ENCODE peak calls at places on chromosome 9, in nine cellular contexts. One of them, this sample, is unnamed.

GRCh38 chr9:114272739-114273431 is 50.0 kb upstream of the ORM1 start:
- DNase-seq in ovary: peak
- DNase-seq in neural progenitor cell: no peak
- DNase-seq in adrenal gland: no peak
- DNase-seq in CD8-positive, alpha-beta T cell: no peak
- DNase-seq in HCT116: no peak
- DNase-seq in A549: no peak
- DNase-seq in GM23248: no peak
- DNase-seq in IMR-90: no peak
- DNase-seq in this sample: no peak

GRCh38 chr9:114371986-114372917 is 15.5 kb downstream of the AKNA start:
- DNase-seq in ovary: no peak
- DNase-seq in neural progenitor cell: no peak
- DNase-seq in adrenal gland: no peak
- DNase-seq in CD8-positive, alpha-beta T cell: peak
- DNase-seq in HCT116: no peak
- DNase-seq in A549: no peak
- DNase-seq in GM23248: peak
- DNase-seq in IMR-90: no peak
- DNase-seq in this sample: no peak

GRCh38 chr9:95005276-95006141 is 279.0 kb downstream of the AOPEP start:
- DNase-seq in ovary: no peak
- DNase-seq in neural progenitor cell: peak
- DNase-seq in adrenal gland: no peak
- DNase-seq in CD8-positive, alpha-beta T cell: no peak
- DNase-seq in HCT116: no peak
- DNase-seq in A549: peak
- DNase-seq in GM23248: peak
- DNase-seq in IMR-90: no peak
- DNase-seq in this sample: no peak

GRCh38 chr9:534886-535285 is 306.6 kb upstream of the DMRT1 start:
- DNase-seq in ovary: no peak
- DNase-seq in neural progenitor cell: no peak
- DNase-seq in adrenal gland: peak
- DNase-seq in CD8-positive, alpha-beta T cell: no peak
- DNase-seq in HCT116: no peak
- DNase-seq in A549: no peak
- DNase-seq in GM23248: no peak
- DNase-seq in IMR-90: no peak
- DNase-seq in this sample: peak

GRCh38 chr9:124006448-124007156 is 5.0 kb upstream of the LHX2 start:
- DNase-seq in ovary: no peak
- DNase-seq in neural progenitor cell: peak
- DNase-seq in adrenal gland: no peak
- DNase-seq in CD8-positive, alpha-beta T cell: no peak
- DNase-seq in HCT116: no peak
- DNase-seq in A549: no peak
- DNase-seq in GM23248: no peak
- DNase-seq in IMR-90: no peak
- DNase-seq in this sample: no peak

GRCh38 chr9:7979591-7979990 is 180.0 kb upstream of the DMAC1 start:
- DNase-seq in ovary: no peak
- DNase-seq in neural progenitor cell: no peak
- DNase-seq in adrenal gland: no peak
- DNase-seq in CD8-positive, alpha-beta T cell: no peak
- DNase-seq in HCT116: no peak
- DNase-seq in A549: no peak
- DNase-seq in GM23248: no peak
- DNase-seq in IMR-90: no peak
- DNase-seq in this sample: no peak

GRCh38 chr9:96871176-96871575 is 16.9 kb upstream of the ZNF782 start:
- DNase-seq in ovary: no peak
- DNase-seq in neural progenitor cell: no peak
- DNase-seq in adrenal gland: no peak
- DNase-seq in CD8-positive, alpha-beta T cell: no peak
- DNase-seq in HCT116: no peak
- DNase-seq in A549: no peak
- DNase-seq in GM23248: peak
- DNase-seq in IMR-90: no peak
- DNase-seq in this sample: no peak

GRCh38 chr9:72882117-72882775 is 70.6 kb downstream of the ALDH1A1 start:
- DNase-seq in ovary: peak
- DNase-seq in neural progenitor cell: no peak
- DNase-seq in adrenal gland: no peak
- DNase-seq in CD8-positive, alpha-beta T cell: no peak
- DNase-seq in HCT116: no peak
- DNase-seq in A549: no peak
- DNase-seq in GM23248: peak
- DNase-seq in IMR-90: no peak
- DNase-seq in this sample: no peak

GRCh38 chr9:128383791-128384190 is 12.6 kb downstream of the URM1 start:
- DNase-seq in ovary: no peak
- DNase-seq in neural progenitor cell: no peak
- DNase-seq in adrenal gland: no peak
- DNase-seq in CD8-positive, alpha-beta T cell: no peak
- DNase-seq in HCT116: no peak
- DNase-seq in A549: no peak
- DNase-seq in GM23248: no peak
- DNase-seq in IMR-90: no peak
- DNase-seq in this sample: peak

GRCh38 chr9:77854916-77855314 is 176.7 kb downstream of the GNAQ start:
- DNase-seq in ovary: no peak
- DNase-seq in neural progenitor cell: no peak
- DNase-seq in adrenal gland: no peak
- DNase-seq in CD8-positive, alpha-beta T cell: no peak
- DNase-seq in HCT116: no peak
- DNase-seq in A549: no peak
- DNase-seq in GM23248: no peak
- DNase-seq in IMR-90: no peak
- DNase-seq in this sample: no peak

GRCh38 chr9:71741841-71742648 is 26.3 kb downstream of the CEMIP2 start:
- DNase-seq in ovary: no peak
- DNase-seq in neural progenitor cell: no peak
- DNase-seq in adrenal gland: no peak
- DNase-seq in CD8-positive, alpha-beta T cell: no peak
- DNase-seq in HCT116: no peak
- DNase-seq in A549: peak
- DNase-seq in GM23248: no peak
- DNase-seq in IMR-90: peak
- DNase-seq in this sample: no peak

GRCh38 chr9:71742703-71743102 is 25.6 kb downstream of the CEMIP2 start:
- DNase-seq in ovary: no peak
- DNase-seq in neural progenitor cell: no peak
- DNase-seq in adrenal gland: no peak
- DNase-seq in CD8-positive, alpha-beta T cell: no peak
- DNase-seq in HCT116: no peak
- DNase-seq in A549: no peak
- DNase-seq in GM23248: no peak
- DNase-seq in IMR-90: no peak
- DNase-seq in this sample: no peak

GRCh38 chr9:71744754-71745521 is 23.4 kb downstream of the CEMIP2 start:
- DNase-seq in ovary: no peak
- DNase-seq in neural progenitor cell: no peak
- DNase-seq in adrenal gland: no peak
- DNase-seq in CD8-positive, alpha-beta T cell: no peak
- DNase-seq in HCT116: no peak
- DNase-seq in A549: no peak
- DNase-seq in GM23248: no peak
- DNase-seq in IMR-90: no peak
- DNase-seq in this sample: no peak

GRCh38 chr9:71743884-71744283 is 24.4 kb downstream of the CEMIP2 start:
- DNase-seq in ovary: no peak
- DNase-seq in neural progenitor cell: no peak
- DNase-seq in adrenal gland: no peak
- DNase-seq in CD8-positive, alpha-beta T cell: no peak
- DNase-seq in HCT116: no peak
- DNase-seq in A549: no peak
- DNase-seq in GM23248: no peak
- DNase-seq in IMR-90: no peak
- DNase-seq in this sample: no peak

GRCh38 chr9:71743217-71743705 is 25.1 kb downstream of the CEMIP2 start:
- DNase-seq in ovary: no peak
- DNase-seq in neural progenitor cell: no peak
- DNase-seq in adrenal gland: no peak
- DNase-seq in CD8-positive, alpha-beta T cell: no peak
- DNase-seq in HCT116: no peak
- DNase-seq in A549: no peak
- DNase-seq in GM23248: no peak
- DNase-seq in IMR-90: peak
- DNase-seq in this sample: no peak
- H3K27ac ChIP-seq in ovary: no peak
- H3K27ac ChIP-seq in neural progenitor cell: no peak
- H3K27ac ChIP-seq in adrenal gland: no peak
- H3K27ac ChIP-seq in CD8-positive, alpha-beta T cell: no peak
- H3K27ac ChIP-seq in HCT116: no peak
- H3K27ac ChIP-seq in A549: peak
- H3K27ac ChIP-seq in GM23248: no peak
- H3K27ac ChIP-seq in IMR-90: no peak
- H3K27ac ChIP-seq in this sample: no peak

DNA sequence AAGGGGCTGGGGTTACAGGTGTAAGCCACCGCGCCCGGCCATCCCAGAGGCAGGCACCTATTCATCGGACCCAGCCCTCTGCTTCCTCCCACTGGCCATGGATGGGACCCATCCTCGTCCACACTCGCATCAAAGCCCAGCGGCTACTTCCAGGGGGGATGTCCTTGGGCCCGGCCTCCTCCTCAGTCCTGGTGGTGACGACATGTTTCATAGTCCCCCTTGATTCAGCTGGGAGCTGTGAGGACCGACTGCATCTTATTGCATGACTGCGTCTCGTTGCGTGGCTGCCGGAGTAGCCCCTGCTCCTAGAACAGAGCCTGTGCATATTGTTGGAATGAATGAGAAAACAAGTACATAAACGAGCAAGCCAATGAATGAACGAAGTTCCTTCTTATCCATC is 12.8 kb downstream of the NCS1 start:
- DNase-seq in ovary: no peak
- DNase-seq in neural progenitor cell: no peak
- DNase-seq in adrenal gland: no peak
- DNase-seq in CD8-positive, alpha-beta T cell: no peak
- DNase-seq in HCT116: no peak
- DNase-seq in A549: no peak
- DNase-seq in GM23248: no peak
- DNase-seq in IMR-90: no peak
- DNase-seq in this sample: no peak
- H3K27ac ChIP-seq in ovary: peak
- H3K27ac ChIP-seq in neural progenitor cell: peak
- H3K27ac ChIP-seq in adrenal gland: peak
- H3K27ac ChIP-seq in CD8-positive, alpha-beta T cell: no peak
- H3K27ac ChIP-seq in HCT116: no peak
- H3K27ac ChIP-seq in A549: no peak
- H3K27ac ChIP-seq in GM23248: no peak
- H3K27ac ChIP-seq in IMR-90: peak
- H3K27ac ChIP-seq in this sample: peak

GRCh38 chr9:36551868-36552267 is 20.8 kb upstream of the MELK start:
- DNase-seq in ovary: no peak
- DNase-seq in neural progenitor cell: no peak
- DNase-seq in adrenal gland: no peak
- DNase-seq in CD8-positive, alpha-beta T cell: no peak
- DNase-seq in HCT116: no peak
- DNase-seq in A549: no peak
- DNase-seq in GM23248: no peak
- DNase-seq in IMR-90: no peak
- DNase-seq in this sample: no peak

GRCh38 chr9:36551129-36551528 is 21.6 kb upstream of the MELK start:
- DNase-seq in ovary: no peak
- DNase-seq in neural progenitor cell: no peak
- DNase-seq in adrenal gland: no peak
- DNase-seq in CD8-positive, alpha-beta T cell: no peak
- DNase-seq in HCT116: no peak
- DNase-seq in A549: no peak
- DNase-seq in GM23248: peak
- DNase-seq in IMR-90: no peak
- DNase-seq in this sample: no peak

GRCh38 chr9:36548454-36548853 is 24.2 kb upstream of the MELK start:
- DNase-seq in ovary: no peak
- DNase-seq in neural progenitor cell: no peak
- DNase-seq in adrenal gland: no peak
- DNase-seq in CD8-positive, alpha-beta T cell: no peak
- DNase-seq in HCT116: no peak
- DNase-seq in A549: no peak
- DNase-seq in GM23248: no peak
- DNase-seq in IMR-90: no peak
- DNase-seq in this sample: no peak

DNA sequence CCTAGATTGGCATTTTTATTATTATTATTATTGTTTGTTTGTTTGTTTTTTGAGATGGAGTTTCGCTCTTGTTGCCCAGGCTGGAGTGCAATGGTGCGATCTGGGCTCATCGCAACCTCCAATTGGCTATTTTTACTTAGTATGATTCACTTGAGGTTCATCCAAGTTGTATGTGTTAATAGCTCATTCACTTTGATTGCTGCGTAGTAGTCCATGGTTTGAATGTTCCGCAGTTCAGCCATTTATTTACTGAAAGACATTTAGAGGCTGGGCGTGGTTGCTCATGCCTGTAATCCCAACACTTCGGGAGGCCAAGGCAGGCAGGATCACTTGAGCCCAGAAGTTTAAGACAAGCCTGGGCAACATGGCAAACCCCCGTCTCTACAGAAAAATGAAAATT is 22.6 kb upstream of the MELK start:
- DNase-seq in ovary: no peak
- DNase-seq in neural progenitor cell: no peak
- DNase-seq in adrenal gland: no peak
- DNase-seq in CD8-positive, alpha-beta T cell: no peak
- DNase-seq in HCT116: no peak
- DNase-seq in A549: no peak
- DNase-seq in GM23248: no peak
- DNase-seq in IMR-90: no peak
- DNase-seq in this sample: no peak
- H3K27ac ChIP-seq in ovary: no peak
- H3K27ac ChIP-seq in neural progenitor cell: no peak
- H3K27ac ChIP-seq in adrenal gland: no peak
- H3K27ac ChIP-seq in CD8-positive, alpha-beta T cell: no peak
- H3K27ac ChIP-seq in HCT116: no peak
- H3K27ac ChIP-seq in A549: no peak
- H3K27ac ChIP-seq in GM23248: no peak
- H3K27ac ChIP-seq in IMR-90: no peak
- H3K27ac ChIP-seq in this sample: no peak

GRCh38 chr9:129458155-129458661 is 162.7 kb downstream of the C9orf50 start:
- DNase-seq in ovary: no peak
- DNase-seq in neural progenitor cell: no peak
- DNase-seq in adrenal gland: no peak
- DNase-seq in CD8-positive, alpha-beta T cell: peak
- DNase-seq in HCT116: no peak
- DNase-seq in A549: no peak
- DNase-seq in GM23248: peak
- DNase-seq in IMR-90: no peak
- DNase-seq in this sample: peak
- H3K27ac ChIP-seq in ovary: peak
- H3K27ac ChIP-seq in neural progenitor cell: no peak
- H3K27ac ChIP-seq in adrenal gland: peak
- H3K27ac ChIP-seq in CD8-positive, alpha-beta T cell: peak
- H3K27ac ChIP-seq in HCT116: peak
- H3K27ac ChIP-seq in A549: peak
- H3K27ac ChIP-seq in GM23248: peak
- H3K27ac ChIP-seq in IMR-90: no peak
- H3K27ac ChIP-seq in this sample: peak